ENCODE peak calls at places on chromosomes 11 and 22, in eight cellular contexts. Q, E, D, N, A, J, P and H are unnamed samples.

GRCh38 chr22:46007848-46008261 is 30.9 kb upstream of the WNT7B start:
- DNase-seq in Q (peak), E (peak), D (no peak), N (no peak), P (no peak), J (peak), A (peak), H (peak)

GRCh38 chr11:57637626-57638004 is 12.1 kb downstream of the YPEL4 start:
- DNase-seq in Q (no peak), D (no peak), N (no peak), A (peak), P (no peak), J (no peak), E (no peak), H (no peak)

GRCh38 chr11:12824281-12825041 is 150.2 kb downstream of the TEAD1 start:
- DNase-seq in D (no peak), Q (no peak), J (no peak), P (no peak), A (peak), N (no peak), E (no peak), H (no peak)

GRCh38 chr11:36015806-36016205 is 71.9 kb downstream of the LDLRAD3 start:
- DNase-seq in J (peak), D (no peak), E (no peak), P (no peak), Q (no peak), N (no peak), A (peak), H (no peak)

GRCh38 chr22:25622011-25622410 is 57.5 kb downstream of the GRK3 start:
- DNase-seq in A (peak), D (peak), Q (no peak), P (no peak), N (no peak), J (no peak), E (no peak), H (no peak)

GRCh38 chr11:127027000-127027399 is 26.4 kb upstream of the KIRREL3 start:
- DNase-seq in D (no peak), Q (no peak), E (no peak), A (no peak), N (no peak), J (no peak), P (no peak), H (no peak)

GRCh38 chr11:14270690-14271542 is 88.1 kb downstream of the RRAS2 start:
- DNase-seq in Q (no peak), D (no peak), J (no peak), E (no peak), N (no peak), P (no peak), A (no peak), H (no peak)

GRCh38 chr11:129625930-129626329 is 189.7 kb upstream of the TMEM45B start:
- DNase-seq in E (peak), J (no peak), A (no peak), D (no peak), P (no peak), N (no peak), Q (no peak), H (no peak)

GRCh38 chr11:357582-357981 is 11.7 kb upstream of the B4GALNT4 start:
- DNase-seq in N (no peak), J (no peak), A (no peak), D (no peak), P (no peak), E (no peak), Q (no peak), H (no peak)

GRCh38 chr11:95917188-95918036 is 6.5 kb downstream of the MTMR2 start:
- DNase-seq in A (peak), N (no peak), E (peak), Q (no peak), J (peak), D (no peak), P (no peak), H (no peak)

GRCh38 chr11:119432484-119433368 is 9.8 kb upstream of the THY1 start:
- DNase-seq in A (peak), Q (no peak), D (no peak), J (no peak), E (peak), N (no peak), P (no peak), H (peak)

GRCh38 chr11:7665473-7666291 is 7.6 kb downstream of the CYB5R2 start:
- DNase-seq in N (peak), Q (peak), D (no peak), P (peak), J (peak), E (peak), A (peak), H (peak)

GRCh38 chr11:126461996-126462395 is 106.5 kb downstream of the ST3GAL4 start:
- DNase-seq in Q (no peak), P (no peak), E (no peak), J (no peak), A (no peak), D (no peak), N (no peak), H (no peak)

DNA sequence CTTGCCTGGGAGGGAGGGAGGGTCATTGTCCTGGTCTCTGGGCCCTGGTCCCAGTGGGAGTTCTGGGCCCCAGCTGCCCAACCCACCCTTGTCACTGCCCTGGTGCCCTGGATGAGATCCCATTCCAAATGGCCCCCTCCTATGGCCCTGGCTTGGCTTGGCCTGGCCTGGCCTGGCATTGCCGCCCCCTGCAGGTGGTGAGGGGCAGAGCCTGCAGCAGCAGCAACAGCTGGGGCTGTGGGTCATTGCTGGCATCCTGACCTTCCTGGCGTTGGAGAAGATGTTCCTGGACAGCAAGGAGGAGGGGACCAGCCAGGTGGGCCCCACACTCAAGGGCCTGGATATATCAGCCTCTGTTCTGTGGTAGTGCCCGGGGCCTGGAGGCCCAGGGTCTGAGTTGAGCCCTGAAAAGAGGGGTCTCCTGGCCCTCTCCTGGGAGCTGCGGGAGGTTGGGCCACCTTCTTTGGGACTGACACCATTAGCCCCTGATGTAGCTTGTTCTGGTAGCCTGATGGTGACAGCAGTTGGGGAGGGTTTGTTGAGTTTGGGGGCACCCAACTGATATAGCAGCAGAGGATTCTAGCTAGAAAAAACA is 3.9 kb downstream of the SLC39A13 start:
- DNase-seq in E (peak), A (peak), D (no peak), P (no peak), N (peak), J (no peak), Q (peak), H (peak)
- TF ChIP-seq CTCF in E (peak), A (peak), D (peak), P (peak), N (no peak), J (peak), Q (peak), H (peak)

GRCh38 chr22:43476341-43476740 is 64.5 kb downstream of the MPPED1 start:
- DNase-seq in Q (no peak), D (no peak), N (no peak), A (no peak), E (no peak), J (no peak), P (no peak), H (no peak)
- TF ChIP-seq CTCF in Q (no peak), D (no peak), N (no peak), A (no peak), E (no peak), J (no peak), P (peak), H (no peak)

GRCh38 chr11:134100171-134100570 is 31.3 kb downstream of the JAM3 start:
- DNase-seq in E (no peak), N (no peak), D (no peak), J (no peak), Q (no peak), A (no peak), P (no peak), H (no peak)
- TF ChIP-seq CTCF in E (no peak), N (no peak), D (no peak), J (no peak), Q (no peak), A (no peak), P (no peak), H (no peak)

DNA sequence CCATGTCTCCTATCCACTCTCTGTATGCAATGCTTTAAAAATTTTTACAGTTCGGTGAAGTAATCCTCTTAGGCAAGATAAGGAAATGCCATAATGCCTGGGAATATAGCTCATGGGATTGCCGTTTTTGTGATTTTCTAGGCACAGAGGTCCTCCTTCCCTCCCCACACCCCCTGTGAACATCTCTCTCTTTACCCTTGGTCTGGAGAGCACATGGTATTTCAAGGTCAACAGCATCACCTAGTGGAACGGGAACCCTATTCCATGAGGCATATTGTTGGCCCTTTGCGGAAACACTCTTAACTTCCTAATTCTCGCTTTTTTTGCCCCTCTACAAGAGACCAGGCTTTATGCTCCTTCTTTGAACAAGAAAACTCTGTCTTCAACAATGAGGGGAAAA is 8.8 kb downstream of the NXPE4 start:
- DNase-seq in N (no peak), Q (no peak), J (no peak), A (peak), D (no peak), P (no peak), E (peak), H (no peak)
- TF ChIP-seq CTCF in N (no peak), Q (no peak), J (no peak), A (peak), D (no peak), P (peak), E (no peak), H (no peak)